ENCODE peak calls at places on chromosomes 1 and 21, in seven cellular contexts. Y, R, D, O, P, A and C are unnamed samples.
A peak's percentile ranks its signal among the peaks of the same experiment; 100 is the strongest.

GRCh38 chr1:5915587-5916571 is 76.3 kb downstream of the NPHP4 start:
- DNase-seq in P (peak; percentile 53), A (peak; percentile 69), R (no peak), Y (peak; percentile 58), D (peak; percentile 50), O (no peak), C (peak; percentile 80)

GRCh38 chr21:14551741-14552140 is 5.6 kb upstream of the SAMSN1 start:
- DNase-seq in R (no peak), O (no peak), A (peak; percentile 60), D (no peak), Y (no peak), P (no peak), C (no peak)

GRCh38 chr1:76105269-76105850 is 30.8 kb downstream of the ST6GALNAC3 start:
- DNase-seq in R (no peak), Y (no peak), D (no peak), O (no peak), P (no peak), A (no peak), C (no peak)

GRCh38 chr1:30966690-30967369 is 58.3 kb upstream of the SDC3 start:
- DNase-seq in P (peak; percentile 28), Y (peak; percentile 65), R (no peak), D (peak; percentile 77), O (no peak), A (peak; percentile 38), C (no peak)

GRCh38 chr1:110513511-110513910 is 5.5 kb downstream of the KCNA10 start:
- DNase-seq in O (no peak), D (no peak), R (no peak), P (peak; percentile 39), Y (no peak), A (peak; percentile 11), C (no peak)

GRCh38 chr1:159921251-159921650 is 4.1 kb downstream of the TAGLN2 start:
- DNase-seq in P (no peak), O (no peak), R (no peak), D (no peak), A (no peak), Y (no peak), C (no peak)

GRCh38 chr1:2864203-2864905 is 62.9 kb upstream of the TTC34 start:
- DNase-seq in Y (no peak), R (no peak), O (no peak), A (no peak), D (no peak), P (no peak), C (no peak)

GRCh38 chr1:160208179-160209040 is 3.2 kb downstream of the PEA15 start:
- DNase-seq in A (no peak), Y (peak; percentile 22), R (no peak), P (no peak), D (no peak), O (no peak), C (no peak)

GRCh38 chr21:42570362-42570761 is 56.7 kb downstream of the SLC37A1 start:
- DNase-seq in O (no peak), D (no peak), A (no peak), P (no peak), R (no peak), Y (no peak), C (no peak)

GRCh38 chr1:224635356-224635755 is 19.2 kb downstream of the CNIH3 start:
- DNase-seq in Y (peak; percentile 86), O (no peak), A (peak; percentile 94), R (no peak), D (peak; percentile 73), P (no peak), C (no peak)

GRCh38 chr1:167077868-167078210 is 12.3 kb downstream of the GPA33 start:
- DNase-seq in A (no peak), O (no peak), R (no peak), D (no peak), Y (no peak), P (no peak), C (no peak)

GRCh38 chr1:203871114-203871875 is 9.9 kb downstream of the SNRPE start:
- DNase-seq in R (no peak), P (peak; percentile 69), O (peak; percentile 52), D (peak; percentile 94), A (peak; percentile 88), Y (peak; percentile 67), C (no peak)

GRCh38 chr1:99554727-99555126 is 91.2 kb upstream of the PALMD start:
- DNase-seq in A (peak; percentile 28), P (no peak), Y (no peak), D (no peak), R (no peak), O (no peak), C (no peak)
- TF ChIP-seq CTCF in A (no peak), P (no peak), Y (no peak), D (no peak), R (no peak), O (no peak), C (no peak)

GRCh38 chr1:951364-951763 is 7.7 kb downstream of the NOC2L start:
- DNase-seq in O (no peak), R (no peak), Y (no peak), P (no peak), A (no peak), D (no peak), C (no peak)
- TF ChIP-seq CTCF in O (peak; percentile 25), R (no peak), Y (peak; percentile 77), P (no peak), A (peak; percentile 59), D (no peak), C (peak; percentile 51)

GRCh38 chr1:54239041-54239410 is 39.1 kb downstream of the MRPL37 start:
- DNase-seq in D (no peak), Y (no peak), A (no peak), P (no peak), R (no peak), O (no peak), C (no peak)
- TF ChIP-seq CTCF in D (no peak), Y (no peak), A (no peak), P (no peak), R (no peak), O (no peak), C (no peak)

GRCh38 chr21:26965567-26966359 is 1.1 kb downstream of the ADAMTS5 start:
- DNase-seq in O (no peak), P (no peak), D (no peak), R (peak; percentile 24), Y (peak; percentile 14), A (no peak), C (peak; percentile 87)
- TF ChIP-seq CTCF in O (no peak), P (no peak), D (no peak), R (no peak), Y (peak; percentile 56), A (no peak), C (peak; percentile 55)

GRCh38 chr1:154502742-154503111 is 515 bp upstream of the SHE start:
- DNase-seq in D (no peak), P (no peak), O (no peak), Y (no peak), A (no peak), R (no peak), C (no peak)
- TF ChIP-seq CTCF in D (no peak), P (no peak), O (no peak), Y (no peak), A (no peak), R (no peak), C (no peak)

GRCh38 chr1:58013237-58013636 is 533.3 kb downstream of the OMA1 start:
- DNase-seq in O (peak; percentile 49), Y (no peak), D (no peak), P (no peak), A (no peak), R (no peak), C (no peak)
- TF ChIP-seq CTCF in O (peak; percentile 49), Y (no peak), D (no peak), P (peak; percentile 31), A (no peak), R (no peak), C (no peak)

GRCh38 chr1:219959540-219960208 is 31.3 kb upstream of the SLC30A10 start:
- DNase-seq in A (no peak), Y (no peak), D (no peak), O (no peak), R (no peak), P (no peak), C (no peak)
- TF ChIP-seq CTCF in A (no peak), Y (no peak), D (no peak), O (no peak), R (no peak), P (no peak), C (no peak)

GRCh38 chr1:34460193-34460592 is 283.5 kb downstream of the C1orf94 start:
- DNase-seq in Y (no peak), P (peak; percentile 62), O (peak; percentile 67), D (peak; percentile 26), R (no peak), A (peak; percentile 61), C (no peak)
- TF ChIP-seq CTCF in Y (peak; percentile 7), P (peak; percentile 50), O (peak; percentile 78), D (peak; percentile 43), R (no peak), A (peak; percentile 70), C (peak; percentile 18)

GRCh38 chr1:169202836-169203235 is 96.3 kb downstream of the ATP1B1 start:
- DNase-seq in A (no peak), P (no peak), D (no peak), Y (no peak), R (no peak), O (no peak), C (no peak)
- TF ChIP-seq CTCF in A (no peak), P (no peak), D (no peak), Y (no peak), R (no peak), O (no peak), C (no peak)